ENCODE peak calls at places on chromosomes 5 and 9, in nine cellular contexts. G, Y, N, V, K, M, I, L and Z are unnamed samples.

GRCh38 chr9:36144322-36145206 is 8.0 kb downstream of the GLIPR2 start:
- DNase-seq in Y (no peak), M (no peak), V (no peak), I (no peak), G (no peak), K (no peak), L (no peak), N (no peak), Z (no peak)

GRCh38 chr5:108945094-108945493 is 197.4 kb downstream of the FER start:
- DNase-seq in I (no peak), Y (no peak), K (no peak), G (no peak), L (no peak), N (no peak), V (no peak), M (no peak), Z (no peak)

GRCh38 chr5:154595662-154596061 is 117.6 kb upstream of the HAND1 start:
- DNase-seq in Y (no peak), K (no peak), V (no peak), G (no peak), L (no peak), M (no peak), N (no peak), I (no peak), Z (no peak)

GRCh38 chr5:96033116-96033515 is 71.5 kb upstream of the ELL2 start:
- DNase-seq in M (no peak), I (no peak), G (no peak), L (no peak), V (no peak), N (no peak), Y (no peak), K (no peak), Z (no peak)

GRCh38 chr5:72013741-72014703 is 93.3 kb upstream of the MAP1B start:
- DNase-seq in Y (peak), M (no peak), V (no peak), K (peak), G (no peak), N (no peak), I (peak), L (no peak), Z (no peak)

GRCh38 chr9:97046228-97046627 is 7.3 kb upstream of the CTSV start:
- DNase-seq in I (peak), G (no peak), N (no peak), Y (peak), L (no peak), V (no peak), M (no peak), K (no peak), Z (no peak)

GRCh38 chr5:16152601-16153568 is 26.7 kb downstream of the MARCHF11 start:
- DNase-seq in L (no peak), Y (no peak), G (no peak), N (no peak), I (peak), M (no peak), K (no peak), V (no peak), Z (no peak)

GRCh38 chr9:131423171-131423581 is 29.3 kb downstream of the PRRC2B start:
- DNase-seq in K (peak), G (no peak), N (no peak), V (no peak), L (no peak), M (no peak), Y (peak), I (peak), Z (peak)

GRCh38 chr5:106827061-106827460 is 843.7 kb downstream of the EFNA5 start:
- DNase-seq in K (peak), M (no peak), N (no peak), G (no peak), V (no peak), Y (no peak), L (no peak), I (no peak), Z (no peak)

GRCh38 chr9:137429546-137429890 is 6.3 kb downstream of the NOXA1 start:
- DNase-seq in V (no peak), M (no peak), N (no peak), K (no peak), I (no peak), G (no peak), Y (no peak), L (no peak), Z (no peak)

GRCh38 chr5:167716376-167716775 is 575.1 kb upstream of the WWC1 start:
- DNase-seq in G (no peak), L (no peak), M (no peak), V (no peak), N (no peak), Y (no peak), I (no peak), K (peak), Z (no peak)

GRCh38 chr9:125795970-125796596 is 48.9 kb downstream of the PBX3 start:
- DNase-seq in N (no peak), M (no peak), K (no peak), L (no peak), V (no peak), G (no peak), I (no peak), Y (no peak), Z (no peak)

GRCh38 chr9:14209399-14209990 is 104.4 kb downstream of the NFIB start:
- DNase-seq in G (no peak), M (no peak), Y (no peak), V (no peak), L (no peak), I (no peak), K (no peak), N (no peak), Z (no peak)

GRCh38 chr9:123048748-123049147 is 15.3 kb downstream of the GPR21 start:
- DNase-seq in M (no peak), N (no peak), G (no peak), K (no peak), L (no peak), I (peak), Y (no peak), V (no peak), Z (no peak)

GRCh38 chr5:141945511-141946024 is 12.4 kb downstream of the PCDH12 start:
- DNase-seq in G (no peak), I (no peak), L (no peak), K (no peak), Y (peak), N (no peak), V (no peak), M (no peak), Z (no peak)